ENCODE peak calls at places on chromosomes 2 and 18, in seven cellular contexts. S, O, L, Z, Y, J and K are unnamed samples.

GRCh38 chr2:172461591-172462392 is 34.4 kb downstream of the ITGA6 start:
- DNase-seq in S (peak), O (peak), L (peak), Z (peak), Y (peak), J (peak), K (peak)

GRCh38 chr2:232925153-232925768 is 55.2 kb downstream of the SNORC start:
- DNase-seq in S (no peak), O (no peak), L (no peak), Z (no peak), Y (no peak), J (no peak), K (no peak)

GRCh38 chr2:185984670-185985069 is 246.1 kb downstream of the FSIP2 start:
- DNase-seq in S (no peak), O (no peak), L (no peak), Z (no peak), Y (no peak), J (no peak), K (no peak)

GRCh38 chr2:9789371-9789770 is 53.9 kb upstream of the TAF1B start:
- DNase-seq in S (no peak), O (no peak), L (no peak), Z (no peak), Y (no peak), J (no peak), K (no peak)

GRCh38 chr2:128284841-128285240 is 33.8 kb downstream of the HS6ST1 start:
- DNase-seq in S (no peak), O (no peak), L (no peak), Z (no peak), Y (no peak), J (peak), K (no peak)

GRCh38 chr2:118249531-118249930 is 161.3 kb downstream of the INSIG2 start:
- DNase-seq in S (no peak), O (no peak), L (no peak), Z (peak), Y (no peak), J (no peak), K (no peak)

GRCh38 chr2:231394201-231395141 is 1.0 kb upstream of the B3GNT7 start:
- DNase-seq in S (no peak), O (no peak), L (no peak), Z (no peak), Y (peak), J (no peak), K (no peak)

GRCh38 chr2:120684691-120685402 is 50.8 kb upstream of the GLI2 start:
- DNase-seq in S (no peak), O (no peak), L (no peak), Z (no peak), Y (no peak), J (no peak), K (no peak)

GRCh38 chr2:55115795-55116597 is 65.7 kb upstream of the RTN4 start:
- DNase-seq in S (no peak), O (no peak), L (no peak), Z (no peak), Y (no peak), J (no peak), K (no peak)

GRCh38 chr2:61179701-61180639 is 18.0 kb downstream of the C2orf74 start:
- DNase-seq in S (no peak), O (no peak), L (no peak), Z (no peak), Y (peak), J (peak), K (no peak)

GRCh38 chr2:217326238-217327022 is 466.6 kb upstream of the TNP1 start:
- DNase-seq in S (no peak), O (no peak), L (no peak), Z (no peak), Y (no peak), J (no peak), K (no peak)

GRCh38 chr2:183059561-183059960 is 19.0 kb upstream of the DUSP19 start:
- DNase-seq in S (no peak), O (no peak), L (no peak), Z (no peak), Y (no peak), J (no peak), K (no peak)

GRCh38 chr2:37855283-37856041 is 69.6 kb upstream of the RMDN2 start:
- DNase-seq in S (no peak), O (no peak), L (no peak), Z (peak), Y (no peak), J (peak), K (no peak)

GRCh38 chr2:236546561-236546961 is 23.1 kb upstream of the ACKR3 start:
- DNase-seq in S (peak), O (no peak), L (no peak), Z (peak), Y (no peak), J (no peak), K (peak)

GRCh38 chr2:205687018-205687956 is 5.0 kb downstream of the NRP2 start:
- DNase-seq in S (no peak), O (no peak), L (no peak), Z (no peak), Y (no peak), J (no peak), K (no peak)

GRCh38 chr18:58344080-58344670 is 284.7 kb downstream of the ALPK2 start:
- DNase-seq in S (no peak), O (no peak), L (no peak), Z (no peak), Y (no peak), J (no peak), K (no peak)

GRCh38 chr18:13264986-13265900 is 46.7 kb downstream of the LDLRAD4 start:
- DNase-seq in S (no peak), O (no peak), L (peak), Z (no peak), Y (no peak), J (no peak), K (no peak)

GRCh38 chr2:70523996-70524965 is 29.3 kb downstream of the TGFA start:
- DNase-seq in S (peak), O (peak), L (no peak), Z (peak), Y (peak), J (no peak), K (peak)

GRCh38 chr2:108220191-108220590 is 19.6 kb upstream of the SULT1C3 start:
- DNase-seq in S (no peak), O (no peak), L (no peak), Z (no peak), Y (no peak), J (no peak), K (no peak)